ENCODE peak calls at places on chromosomes 7 and 10, in eight cellular contexts. P is DMS79 treated with DMSO at 0.1 percent for 48 hours; Q is lower leg skin; L is kidney tubule cell; E is activated naive CD8-positive, alpha-beta T cell treated with anti-CD3 and anti-CD28 coated beads, Interleukin-2, amount 50 U/mL, for 16 hours; R is cardiac septum; I is GM04503; Z is breast epithelium. C is an unnamed sample.

GRCh38 chr10:102436312-102436711 is 3.9 kb upstream of the CUEDC2 start:
- DNase-seq in P (no peak), Q (no peak), L (no peak), E (no peak), R (no peak), I (no peak), Z (no peak), C (no peak)

GRCh38 chr7:17078298-17078697 is 196.5 kb upstream of the AGR3 start:
- DNase-seq in P (no peak), Q (no peak), L (no peak), E (no peak), R (no peak), I (no peak), Z (no peak), C (no peak)

GRCh38 chr7:3408814-3409595 is 108.0 kb downstream of the SDK1 start:
- DNase-seq in P (peak), Q (no peak), L (no peak), E (no peak), R (no peak), I (no peak), Z (no peak), C (no peak)

GRCh38 chr7:18459439-18459838 is 36.1 kb upstream of the HDAC9 start:
- DNase-seq in P (no peak), Q (no peak), L (peak), E (no peak), R (no peak), I (no peak), Z (no peak), C (no peak)

GRCh38 chr10:115092555-115093285 is 445 bp upstream of the ATRNL1 start:
- DNase-seq in P (no peak), Q (no peak), L (peak), E (no peak), R (no peak), I (no peak), Z (no peak), C (no peak)

GRCh38 chr7:28083159-28083997 is 97.2 kb downstream of the JAZF1 start:
- DNase-seq in P (no peak), Q (no peak), L (no peak), E (no peak), R (no peak), I (no peak), Z (no peak), C (no peak)

GRCh38 chr7:152395115-152395514 is 40.7 kb downstream of the KMT2C start:
- DNase-seq in P (no peak), Q (no peak), L (peak), E (no peak), R (no peak), I (no peak), Z (no peak), C (no peak)

GRCh38 chr10:117710181-117710798 is 167.7 kb downstream of the EMX2 start:
- DNase-seq in P (no peak), Q (no peak), L (no peak), E (no peak), R (no peak), I (no peak), Z (no peak), C (no peak)

GRCh38 chr10:130363051-130363450 is 226.9 kb downstream of the GLRX3 start:
- DNase-seq in P (peak), Q (peak), L (no peak), E (no peak), R (peak), I (no peak), Z (no peak), C (no peak)

GRCh38 chr7:78057571-78057970 is 259.0 kb downstream of the PHTF2 start:
- DNase-seq in P (no peak), Q (no peak), L (no peak), E (no peak), R (no peak), I (no peak), Z (no peak), C (no peak)

GRCh38 chr7:27779873-27780272 is 39.9 kb downstream of the TAX1BP1 start:
- DNase-seq in P (no peak), Q (no peak), L (no peak), E (no peak), R (no peak), I (no peak), Z (no peak), C (no peak)

GRCh38 chr7:99379043-99379577 is 4.6 kb downstream of the ARPC1B start:
- DNase-seq in P (no peak), Q (peak), L (peak), E (no peak), R (peak), I (peak), Z (no peak), C (peak)

GRCh38 chr7:87370660-87371180 is 25.3 kb downstream of the CROT start:
- DNase-seq in P (no peak), Q (no peak), L (peak), E (no peak), R (no peak), I (no peak), Z (no peak), C (no peak)

GRCh38 chr10:96352027-96352426 is 6.8 kb downstream of the OPALIN start:
- DNase-seq in P (no peak), Q (no peak), L (no peak), E (no peak), R (no peak), I (no peak), Z (no peak), C (no peak)

GRCh38 chr7:80902035-80902434 is 16.8 kb downstream of the SEMA3C start:
- DNase-seq in P (no peak), Q (no peak), L (no peak), E (no peak), R (no peak), I (no peak), Z (no peak), C (no peak)

GRCh38 chr10:119859422-119860258 is 13.0 kb downstream of the MCMBP start:
- DNase-seq in P (peak), Q (no peak), L (peak), E (no peak), R (no peak), I (no peak), Z (no peak), C (no peak)

GRCh38 chr10:124173298-124173900 is 80.0 kb upstream of the CHST15 start:
- DNase-seq in P (no peak), Q (peak), L (no peak), E (no peak), R (no peak), I (no peak), Z (no peak), C (no peak)

GRCh38 chr7:55476071-55476803 is 96.1 kb downstream of the VOPP1 start:
- DNase-seq in P (no peak), Q (peak), L (no peak), E (no peak), R (no peak), I (peak), Z (no peak), C (peak)

GRCh38 chr10:72557362-72557761 is 68.5 kb downstream of the MICU1 start:
- DNase-seq in P (no peak), Q (no peak), L (peak), E (no peak), R (no peak), I (peak), Z (no peak), C (peak)

GRCh38 chr7:2699289-2699620 is 11.3 kb downstream of the AMZ1 start:
- DNase-seq in P (no peak), Q (no peak), L (no peak), E (no peak), R (no peak), I (no peak), Z (no peak), C (no peak)

GRCh38 chr10:52895066-52895465 is 122.5 kb upstream of the MBL2 start:
- DNase-seq in P (no peak), Q (no peak), L (peak), E (no peak), R (no peak), I (no peak), Z (no peak), C (no peak)

GRCh38 chr10:51832652-51833383 is 133.4 kb upstream of the CSTF2T start:
- DNase-seq in P (no peak), Q (no peak), L (peak), E (no peak), R (no peak), I (peak), Z (peak), C (peak)

GRCh38 chr7:105141068-105141467 is 127.1 kb downstream of the KMT2E start:
- DNase-seq in P (no peak), Q (no peak), L (no peak), E (no peak), R (no peak), I (peak), Z (no peak), C (peak)

GRCh38 chr7:70614237-70614984 is 517.5 kb upstream of the GALNT17 start:
- DNase-seq in P (peak), Q (no peak), L (peak), E (no peak), R (peak), I (no peak), Z (peak), C (peak)

GRCh38 chr7:11910253-11910652 is 78.3 kb upstream of the THSD7A start:
- DNase-seq in P (no peak), Q (no peak), L (no peak), E (no peak), R (no peak), I (no peak), Z (no peak), C (no peak)

GRCh38 chr10:69696073-69696731 is 66.2 kb downstream of the FAM241B start:
- DNase-seq in P (no peak), Q (peak), L (peak), E (no peak), R (no peak), I (peak), Z (no peak), C (peak)

GRCh38 chr10:123930340-123931001 is 38.9 kb upstream of the CPXM2 start:
- DNase-seq in P (no peak), Q (peak), L (peak), E (no peak), R (peak), I (peak), Z (no peak), C (peak)

GRCh38 chr10:32239770-32240169 is 107.2 kb downstream of the EPC1 start:
- DNase-seq in P (no peak), Q (no peak), L (peak), E (no peak), R (no peak), I (peak), Z (no peak), C (peak)

GRCh38 chr10:131546086-131546810 is 234.7 kb upstream of the TCERG1L start:
- DNase-seq in P (no peak), Q (peak), L (peak), E (no peak), R (no peak), I (no peak), Z (peak), C (no peak)

GRCh38 chr7:16492513-16493062 is 27.1 kb upstream of the SOSTDC1 start:
- DNase-seq in P (no peak), Q (no peak), L (peak), E (no peak), R (no peak), I (no peak), Z (no peak), C (no peak)

GRCh38 chr7:3106353-3106752 is 62.7 kb upstream of the CARD11 start:
- DNase-seq in P (no peak), Q (no peak), L (no peak), E (no peak), R (peak), I (no peak), Z (no peak), C (no peak)

GRCh38 chr10:5775705-5776104 is 37.5 kb downstream of the GDI2 start:
- DNase-seq in P (no peak), Q (no peak), L (no peak), E (peak), R (peak), I (no peak), Z (no peak), C (no peak)

GRCh38 chr10:96298362-96298761 is 5.9 kb upstream of the DNTT start:
- DNase-seq in P (no peak), Q (no peak), L (no peak), E (no peak), R (no peak), I (no peak), Z (no peak), C (no peak)

GRCh38 chr7:151078233-151079040 is 2.2 kb downstream of the FASTK start:
- DNase-seq in P (no peak), Q (peak), L (no peak), E (no peak), R (no peak), I (no peak), Z (no peak), C (no peak)

GRCh38 chr10:13276749-13277394 is 23.0 kb downstream of the PHYH start:
- DNase-seq in P (no peak), Q (no peak), L (no peak), E (no peak), R (no peak), I (no peak), Z (no peak), C (no peak)

C was measured in GM04504.